ENCODE peak calls at places on chromosomes 11 and 22, in six cellular contexts. F, V, I, S, E and Q are unnamed samples.
A peak's percentile ranks its signal among the peaks of the same experiment; 100 is the strongest.

GRCh38 chr11:71420455-71421241 is 27.5 kb downstream of the DHCR7 start:
- DNase-seq in F (peak; percentile 88), V (no peak), I (peak; percentile 77), S (peak; percentile 62), E (peak; percentile 42), Q (no peak)

GRCh38 chr22:31446767-31447166 is 42.9 kb downstream of the EIF4ENIF1 start:
- DNase-seq in F (no peak), V (no peak), I (no peak), S (no peak), E (no peak), Q (no peak)

GRCh38 chr11:112241486-112241885 is 15.3 kb downstream of the PTS start:
- DNase-seq in F (no peak), V (no peak), I (peak; percentile 77), S (no peak), E (no peak), Q (no peak)

GRCh38 chr11:22807855-22808558 is 21.6 kb downstream of the SVIP start:
- DNase-seq in F (no peak), V (no peak), I (no peak), S (no peak), E (no peak), Q (no peak)

GRCh38 chr11:122984186-122985011 is 2.8 kb upstream of the BSX start:
- DNase-seq in F (peak; percentile 82), V (no peak), I (peak; percentile 85), S (no peak), E (no peak), Q (no peak)

GRCh38 chr22:28395920-28396447 is 283.7 kb downstream of the TTC28 start:
- DNase-seq in F (no peak), V (no peak), I (peak; percentile 62), S (no peak), E (no peak), Q (no peak)

GRCh38 chr11:131938321-131938751 is 567.9 kb downstream of the NTM start:
- DNase-seq in F (no peak), V (no peak), I (no peak), S (no peak), E (no peak), Q (peak; percentile 60)

GRCh38 chr22:20641198-20641892 is 132.6 kb upstream of the SERPIND1 start:
- DNase-seq in F (no peak), V (no peak), I (no peak), S (no peak), E (no peak), Q (no peak)

GRCh38 chr22:32561756-32562155 is 87.1 kb downstream of the FBXO7 start:
- DNase-seq in F (no peak), V (no peak), I (no peak), S (no peak), E (no peak), Q (no peak)

GRCh38 chr11:96230686-96231085 is 112.3 kb downstream of the MAML2 start:
- DNase-seq in F (no peak), V (no peak), I (no peak), S (no peak), E (no peak), Q (no peak)

GRCh38 chr11:71996517-71996916 is 2.2 kb upstream of the IL18BP start:
- DNase-seq in F (no peak), V (no peak), I (no peak), S (no peak), E (no peak), Q (no peak)

DNA sequence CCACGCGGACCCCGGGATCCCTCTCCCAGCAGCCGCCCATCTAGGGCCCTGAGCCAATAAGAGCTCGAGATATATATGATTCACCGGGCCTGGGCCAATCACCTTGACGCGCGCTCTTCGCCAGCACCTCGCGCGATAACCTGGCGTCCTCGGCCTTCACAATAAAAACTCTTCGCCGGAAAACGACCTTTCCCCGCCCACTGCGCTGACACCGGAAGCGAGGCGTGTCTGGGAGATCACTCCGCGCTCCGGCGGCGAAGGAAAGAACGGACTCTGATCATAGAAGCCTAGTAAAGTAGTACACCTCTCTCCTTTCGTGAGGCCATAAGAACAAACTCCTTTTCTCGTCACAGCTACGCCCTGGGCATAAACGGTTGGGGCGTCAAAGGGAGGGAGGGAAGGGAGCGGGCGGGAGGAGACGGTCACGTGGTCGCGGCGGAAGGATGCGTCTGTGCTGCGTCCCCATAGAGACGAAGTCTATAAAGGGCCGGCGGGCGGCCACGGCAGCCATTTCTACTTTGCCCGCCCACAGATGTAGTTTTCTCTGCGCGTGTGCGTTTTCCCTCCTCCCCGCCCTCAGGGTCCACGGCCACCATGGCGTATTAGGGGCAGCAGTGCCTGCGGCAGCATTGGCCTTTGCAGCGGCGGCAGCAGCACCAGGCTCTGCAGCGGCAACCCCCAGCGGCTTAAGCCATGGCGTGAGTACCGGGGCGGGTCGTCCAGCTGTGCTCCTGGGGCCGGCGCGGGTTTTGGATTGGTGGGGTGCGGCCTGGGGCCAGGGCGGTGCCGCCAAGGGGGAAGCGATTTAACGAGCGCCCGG is at the start of gene ATF4:
- DNase-seq in F (peak; percentile 100), V (peak; percentile 99), I (peak; percentile 99), S (peak; percentile 94), E (peak; percentile 98), Q (peak; percentile 99)
- TF ChIP-seq CTCF in F (no peak), V (no peak), I (no peak), S (no peak), E (no peak), Q (no peak)

GRCh38 chr11:134144744-134145143 is 75.9 kb downstream of the JAM3 start:
- DNase-seq in F (no peak), V (no peak), I (no peak), S (no peak), E (no peak), Q (no peak)
- H3K4me1 ChIP-seq in F (no peaks in the 10 kb centered on the region), V (no peaks in the 10 kb centered on the region), I (peaks cover 8% of the 10 kb centered on the region), S (no peaks in the 10 kb centered on the region), E (no peaks in the 10 kb centered on the region), Q (no peaks in the 10 kb centered on the region)

GRCh38 chr11:6654281-6655019 is 1.2 kb downstream of the DCHS1 start:
- DNase-seq in F (no peak), V (no peak), I (no peak), S (no peak), E (no peak), Q (no peak)
- H3K4me3 ChIP-seq in F (peak overlapping the region; percentile 57), V (no peak overlapping the region), I (no peak overlapping the region), S (no peak overlapping the region), E (peak overlapping the region; percentile 19), Q (peak overlapping the region; percentile 50)

DNA sequence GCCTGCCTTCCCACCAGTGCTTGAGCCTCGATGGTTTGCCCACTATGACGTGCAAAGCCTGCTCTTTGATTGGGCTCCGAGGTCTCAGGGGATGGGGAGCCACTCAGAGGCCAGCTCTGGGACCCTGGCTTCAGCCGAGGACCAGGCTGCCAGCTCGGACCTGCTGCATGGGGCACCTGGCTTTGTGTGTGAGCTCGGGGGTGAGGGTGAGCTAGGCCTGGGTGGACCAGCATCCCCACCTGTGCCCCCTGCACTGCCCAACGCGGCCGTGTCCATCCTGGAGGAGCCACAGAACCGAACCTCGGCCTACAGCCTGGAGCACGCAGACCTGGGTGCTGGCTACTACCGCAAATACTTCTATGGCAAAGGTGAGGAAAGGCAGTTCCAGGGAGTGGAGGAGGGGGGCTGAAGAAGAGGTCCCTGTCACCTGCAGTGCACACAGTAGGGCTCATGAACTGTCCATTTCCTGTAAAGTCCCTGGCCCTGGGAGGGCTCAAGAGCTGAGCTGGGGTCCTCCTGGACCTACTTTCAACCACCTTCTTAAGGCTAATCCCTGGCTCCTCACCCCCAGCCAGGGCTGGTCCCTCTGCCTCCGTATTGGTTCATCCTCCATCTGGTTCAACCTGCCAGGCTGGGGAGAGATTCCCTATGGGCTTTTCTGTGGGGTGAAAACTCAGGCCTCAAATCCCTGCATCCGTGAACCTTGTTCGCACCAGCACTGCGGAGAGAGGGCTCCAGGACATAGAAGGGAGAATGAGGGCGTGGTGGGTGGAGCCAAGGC is 3.5 kb downstream of the SIPA1 start:
- DNase-seq in F (no peak), V (no peak), I (no peak), S (no peak), E (no peak), Q (no peak)
- TF ChIP-seq CTCF in F (no peak), V (no peak), I (no peak), S (no peak), E (no peak), Q (no peak)

GRCh38 chr11:12818333-12819015 is 144.3 kb downstream of the TEAD1 start:
- DNase-seq in F (no peak), V (peak; percentile 59), I (no peak), S (no peak), E (no peak), Q (no peak)
- H3K4me1 ChIP-seq in F (peaks cover 40% of the 10 kb centered on the region), V (peaks cover 34% of the 10 kb centered on the region), I (peaks cover 47% of the 10 kb centered on the region), S (peaks cover 48% of the 10 kb centered on the region), E (peaks cover 46% of the 10 kb centered on the region), Q (peaks cover 28% of the 10 kb centered on the region)

GRCh38 chr22:36366291-36366708 is 21.5 kb downstream of the MYH9 start:
- DNase-seq in F (no peak), V (no peak), I (no peak), S (no peak), E (no peak), Q (no peak)

GRCh38 chr22:36365020-36365411 is 22.8 kb downstream of the MYH9 start:
- DNase-seq in F (no peak), V (peak; percentile 88), I (peak; percentile 94), S (peak; percentile 75), E (no peak), Q (peak; percentile 65)

GRCh38 chr22:36363378-36363931 is 24.3 kb downstream of the MYH9 start:
- DNase-seq in F (no peak), V (no peak), I (no peak), S (no peak), E (no peak), Q (no peak)

GRCh38 chr22:36362819-36363377 is 24.9 kb downstream of the MYH9 start:
- DNase-seq in F (no peak), V (no peak), I (peak; percentile 81), S (no peak), E (no peak), Q (no peak)

GRCh38 chr22:36364255-36365019 is 23.3 kb downstream of the MYH9 start:
- DNase-seq in F (no peak), V (peak; percentile 57), I (peak; percentile 60), S (no peak), E (no peak), Q (no peak)
- H3K4me3 ChIP-seq in F (no peak overlapping the region), V (no peak overlapping the region), I (peak overlapping the region; percentile 13), S (no peak overlapping the region), E (no peak overlapping the region), Q (no peak overlapping the region)

GRCh38 chr11:5674391-5674790 is 10.5 kb downstream of the TRIM5 start:
- DNase-seq in F (no peak), V (no peak), I (no peak), S (no peak), E (no peak), Q (no peak)
- TF ChIP-seq CTCF in F (no peak), V (no peak), I (no peak), S (no peak), E (no peak), Q (no peak)

DNA sequence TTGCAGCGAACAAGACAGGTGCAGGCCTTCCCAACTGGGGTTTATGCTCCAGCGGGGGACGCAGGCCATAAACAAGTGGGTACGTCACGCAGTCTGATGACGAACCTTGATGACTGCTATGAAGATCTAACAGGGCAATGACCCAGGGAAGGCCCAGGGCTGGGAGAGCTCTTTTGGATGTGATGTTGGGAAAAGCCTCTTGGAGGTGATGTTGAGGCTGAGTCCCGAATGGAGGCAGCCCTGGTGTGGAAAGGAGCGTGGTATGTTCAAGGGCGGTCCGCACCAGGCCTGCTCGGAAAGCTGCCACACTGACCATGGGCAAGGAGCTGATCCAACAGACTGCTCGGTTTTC is 5.8 kb downstream of the FADS2 start:
- DNase-seq in F (peak; percentile 56), V (no peak), I (no peak), S (no peak), E (no peak), Q (no peak)
- H3K4me1 ChIP-seq in F (peaks cover 64% of the 10 kb centered on the region), V (peaks cover 59% of the 10 kb centered on the region), I (peaks cover 19% of the 10 kb centered on the region), S (peaks cover 68% of the 10 kb centered on the region), E (peaks cover 3% of the 10 kb centered on the region), Q (peaks cover 35% of the 10 kb centered on the region)